ENCODE peak calls at places on chromosome 1, in ten cellular contexts. V is H9, T is A549, U is transverse colon, E is suprapubic skin, H is heart left ventricle, M is AG04450, Y is stomach, P is body of pancreas, K is left ventricle myocardium inferior. B is an unnamed sample.

GRCh38 chr1:12480748-12481362 is 137.2 kb downstream of the DHRS3 start:
- DNase-seq in V (no peak), T (peak; percentile 89), U (peak; percentile 69), E (no peak), H (no peak), M (peak; percentile 71), Y (no peak), P (peak; percentile 46), K (no peak), B (no peak)

GRCh38 chr1:36224537-36225297 is 474 bp downstream of the THRAP3 start:
- DNase-seq in V (peak; percentile 79), T (peak; percentile 85), U (no peak), E (peak; percentile 92), H (peak; percentile 83), M (peak; percentile 48), Y (peak; percentile 65), P (peak; percentile 73), K (no peak), B (peak; percentile 79)

GRCh38 chr1:228150458-228151169 is 884 bp downstream of the GJC2 start:
- DNase-seq in V (peak; percentile 24), T (no peak), U (peak; percentile 57), E (no peak), H (peak; percentile 70), M (peak; percentile 65), Y (no peak), P (peak; percentile 34), K (peak; percentile 68), B (peak; percentile 78)

GRCh38 chr1:151809625-151810556 is 4.7 kb upstream of the LINGO4 start:
- DNase-seq in V (no peak), T (no peak), U (no peak), E (no peak), H (no peak), M (no peak), Y (no peak), P (peak; percentile 66), K (no peak), B (no peak)

GRCh38 chr1:201643835-201644104 is 104.8 kb downstream of the NAV1 start:
- DNase-seq in V (no peak), T (no peak), U (no peak), E (no peak), H (no peak), M (no peak), Y (no peak), P (no peak), K (no peak), B (no peak)

GRCh38 chr1:218480691-218481099 is 135.6 kb downstream of the TGFB2 start:
- DNase-seq in V (no peak), T (peak; percentile 93), U (no peak), E (no peak), H (no peak), M (peak; percentile 63), Y (no peak), P (no peak), K (no peak), B (no peak)

GRCh38 chr1:210448293-210448892 is 119.7 kb downstream of the HHAT start:
- DNase-seq in V (no peak), T (peak; percentile 58), U (no peak), E (no peak), H (no peak), M (peak; percentile 30), Y (no peak), P (peak; percentile 12), K (no peak), B (no peak)

GRCh38 chr1:156258859-156259258 is 11.0 kb upstream of the PAQR6 start:
- DNase-seq in V (no peak), T (no peak), U (no peak), E (no peak), H (no peak), M (no peak), Y (no peak), P (no peak), K (no peak), B (no peak)

GRCh38 chr1:192489748-192490147 is 85.8 kb upstream of the RGS1 start:
- DNase-seq in V (peak; percentile 40), T (peak; percentile 72), U (peak; percentile 41), E (no peak), H (peak; percentile 39), M (peak; percentile 74), Y (peak; percentile 50), P (peak; percentile 85), K (peak; percentile 43), B (no peak)

GRCh38 chr1:203930343-203930742 is 68.9 kb downstream of the SNRPE start:
- DNase-seq in V (no peak), T (no peak), U (no peak), E (no peak), H (no peak), M (no peak), Y (no peak), P (no peak), K (no peak), B (no peak)

GRCh38 chr1:65066379-65066765 is 81.6 kb upstream of the AK4 start:
- DNase-seq in V (no peak), T (no peak), U (no peak), E (no peak), H (no peak), M (no peak), Y (no peak), P (no peak), K (no peak), B (no peak)

GRCh38 chr1:8003431-8004112 is 22.5 kb downstream of the ERRFI1 start:
- DNase-seq in V (no peak), T (no peak), U (no peak), E (no peak), H (no peak), M (no peak), Y (no peak), P (no peak), K (no peak), B (no peak)
- H3K27ac ChIP-seq in V (no peak overlapping the region), T (peak overlapping the region; percentile 93), U (peak overlapping the region; percentile 52), E (peak overlapping the region; percentile 95), H (peak overlapping the region; percentile 69), M (peak overlapping the region; percentile 96), Y (peak overlapping the region; percentile 71), P (peak overlapping the region; percentile 78), K (peak overlapping the region; percentile 85), B (peak overlapping the region; percentile 86)

GRCh38 chr1:19032413-19032695 is 75.9 kb upstream of the IFFO2 start:
- DNase-seq in V (no peak), T (no peak), U (no peak), E (peak; percentile 65), H (no peak), M (no peak), Y (no peak), P (no peak), K (no peak), B (no peak)

GRCh38 chr1:19032701-19033515 is 76.4 kb upstream of the IFFO2 start:
- DNase-seq in V (no peak), T (no peak), U (peak; percentile 3), E (peak; percentile 71), H (no peak), M (no peak), Y (no peak), P (no peak), K (no peak), B (no peak)

GRCh38 chr1:19028110-19028509 is 71.6 kb upstream of the IFFO2 start:
- DNase-seq in V (peak; percentile 73), T (no peak), U (no peak), E (peak; percentile 50), H (no peak), M (no peak), Y (no peak), P (no peak), K (no peak), B (no peak)

GRCh38 chr1:19028546-19029129 is 72.2 kb upstream of the IFFO2 start:
- DNase-seq in V (no peak), T (no peak), U (no peak), E (peak; percentile 53), H (no peak), M (no peak), Y (no peak), P (no peak), K (no peak), B (no peak)

GRCh38 chr1:19029191-19030085 is 73.0 kb upstream of the IFFO2 start:
- DNase-seq in V (no peak), T (no peak), U (no peak), E (peak; percentile 73), H (no peak), M (no peak), Y (no peak), P (no peak), K (no peak), B (no peak)
- TF ChIP-seq CTCF in V (no peak), T (no peak), U (no peak), E (no peak), H (no peak), M (no peak), Y (no peak), P (no peak), K (no peak), B (no peak)

DNA sequence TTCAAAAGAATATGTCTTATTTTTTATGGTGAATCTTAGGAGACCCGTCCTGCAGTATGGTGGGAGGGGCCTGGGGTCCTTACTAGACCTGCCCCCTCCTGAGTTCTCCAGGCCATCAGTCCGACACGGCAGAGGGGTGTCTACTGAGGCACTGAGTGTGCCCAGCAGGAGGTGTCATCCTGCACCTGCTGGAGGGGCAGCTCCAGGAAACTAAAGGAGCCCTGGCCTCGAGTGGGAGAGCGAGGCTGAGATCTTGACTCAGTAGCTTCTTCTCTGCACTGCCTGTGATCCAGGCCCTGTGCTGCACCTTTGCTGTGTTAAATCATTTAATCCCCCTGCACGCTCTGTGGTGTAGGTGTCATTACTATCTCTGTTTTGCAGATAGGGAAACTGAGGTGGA is 587.7 kb downstream of the PTPRU start:
- DNase-seq in V (no peak), T (no peak), U (no peak), E (no peak), H (no peak), M (no peak), Y (peak; percentile 4), P (no peak), K (no peak), B (no peak)
- H3K27ac ChIP-seq in V (no peak overlapping the region), T (no peak overlapping the region), U (no peak overlapping the region), E (no peak overlapping the region), H (no peak overlapping the region), M (no peak overlapping the region), Y (no peak overlapping the region), P (no peak overlapping the region), K (no peak overlapping the region), B (no peak overlapping the region)

DNA sequence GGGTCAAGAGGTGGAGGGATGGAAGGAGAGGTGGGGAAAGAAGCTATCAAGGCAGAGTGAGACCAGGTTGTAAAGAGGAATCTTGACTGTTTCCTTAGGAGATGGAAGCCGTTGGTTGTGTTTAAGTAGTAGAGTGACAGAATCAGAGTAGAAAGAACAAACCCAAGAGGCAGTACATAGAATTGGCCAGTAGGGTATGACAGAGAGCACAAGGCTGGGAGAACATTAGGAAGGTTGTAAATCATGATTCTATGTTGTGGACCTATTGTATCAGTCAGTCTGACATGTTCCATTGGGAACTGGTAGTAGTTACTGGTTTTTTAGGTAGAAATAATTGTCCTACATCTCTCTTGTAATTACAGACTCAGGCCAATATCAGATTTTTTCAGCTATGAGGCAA is 486.9 kb upstream of the USP24 start:
- DNase-seq in V (no peak), T (peak; percentile 25), U (no peak), E (no peak), H (no peak), M (no peak), Y (no peak), P (no peak), K (no peak), B (no peak)
- TF ChIP-seq CTCF in V (peak; percentile 81), T (peak; percentile 28), U (peak; percentile 57), E (peak; percentile 56), H (peak; percentile 59), M (peak; percentile 63), Y (peak; percentile 44), P (peak; percentile 87), K (peak; percentile 77), B (peak; percentile 44)